ENCODE peak calls at places on chromosomes 11 and 22, in eight cellular contexts. V, D, W, K, M, I, H and Z are unnamed samples.

GRCh38 chr11:119673389-119674336 is 55.3 kb downstream of the NECTIN1 start:
- DNase-seq in W (no peak), M (no peak), I (no peak), V (no peak), D (no peak), H (no peak), K (no peak), Z (no peak)

GRCh38 chr11:112017538-112017937 is 7.7 kb upstream of the DLAT start:
- DNase-seq in I (peak), K (peak), H (no peak), M (no peak), D (peak), W (no peak), V (no peak), Z (no peak)

GRCh38 chr11:102426000-102426399 is 26.6 kb downstream of the TMEM123 start:
- DNase-seq in V (no peak), H (no peak), I (no peak), M (no peak), W (no peak), D (no peak), K (no peak), Z (no peak)

GRCh38 chr11:133064152-133064877 is 468.0 kb downstream of the OPCML start:
- DNase-seq in D (no peak), H (peak), V (peak), K (peak), I (peak), M (peak), W (no peak), Z (peak)

GRCh38 chr11:71343828-71344400 is 91.5 kb upstream of the SHANK2 start:
- DNase-seq in V (no peak), H (no peak), D (no peak), K (no peak), M (no peak), I (no peak), W (no peak), Z (no peak)

GRCh38 chr11:59960502-59961381 is 3.1 kb upstream of the OOSP4A start:
- DNase-seq in I (no peak), H (no peak), D (no peak), K (no peak), W (no peak), V (no peak), M (no peak), Z (no peak)

GRCh38 chr11:859394-860131 is 16.9 kb downstream of the TSPAN4 start:
- DNase-seq in D (peak), W (peak), K (peak), I (peak), V (peak), H (peak), M (no peak), Z (peak)

GRCh38 chr11:9461760-9462134 is 935 bp downstream of the ZNF143 start:
- DNase-seq in K (peak), I (peak), V (no peak), H (no peak), D (peak), W (no peak), M (no peak), Z (no peak)

GRCh38 chr22:37428649-37429586 is 1.6 kb upstream of the ELFN2 start:
- DNase-seq in K (peak), W (no peak), M (peak), D (no peak), V (peak), I (peak), H (no peak), Z (peak)

GRCh38 chr11:11536650-11537049 is 85.2 kb downstream of the GALNT18 start:
- DNase-seq in H (no peak), I (no peak), M (no peak), K (no peak), D (no peak), V (peak), W (no peak), Z (no peak)
- TF ChIP-seq CTCF in H (no peak), I (no peak), M (no peak), K (no peak), D (no peak), V (no peak), W (no peak), Z (no peak)

DNA sequence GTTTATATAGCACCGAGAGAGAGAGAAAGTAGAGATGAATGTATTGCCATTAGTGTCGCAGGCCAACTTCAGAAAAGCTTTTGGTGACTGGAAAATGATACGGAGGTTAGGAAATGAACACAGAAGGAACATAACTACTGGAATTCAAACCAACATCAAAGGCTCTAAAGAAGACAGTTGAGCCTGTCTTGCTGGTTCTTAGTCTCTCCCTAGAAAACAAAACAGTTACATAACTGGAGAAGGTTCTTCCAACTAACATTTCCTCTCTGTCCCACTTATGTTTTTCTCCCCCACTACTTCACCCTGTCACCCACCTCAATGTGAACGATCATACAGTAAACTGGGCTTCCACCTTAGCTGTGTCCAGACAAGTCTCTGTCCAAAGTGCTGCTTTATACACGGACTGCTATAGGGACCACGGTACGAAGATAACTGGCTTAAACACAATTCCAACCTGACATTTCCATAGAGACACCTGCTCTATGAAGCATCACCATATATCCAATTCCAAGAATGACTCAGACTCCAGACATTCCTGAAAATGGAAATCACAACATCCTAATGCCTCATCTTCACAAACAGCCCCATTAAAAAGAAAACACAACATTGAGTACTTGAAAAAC is 85.2 kb upstream of the ARHGAP32 start:
- DNase-seq in W (no peak), I (no peak), M (no peak), D (peak), H (no peak), V (no peak), K (no peak), Z (no peak)
- H3K4me3 ChIP-seq in W (no peak), I (no peak), M (peak), D (no peak), H (no peak), V (no peak), K (no peak), Z (no peak)

GRCh38 chr11:125164422-125165110 is at the start of gene PKNOX2:
- DNase-seq in M (peak), W (no peak), V (peak), D (peak), I (peak), K (peak), H (peak), Z (peak)
- TF ChIP-seq CTCF in M (peak), W (peak), V (peak), D (peak), I (peak), K (peak), H (peak), Z (peak)

GRCh38 chr22:45268958-45269844 is 15.5 kb upstream of the UPK3A start:
- DNase-seq in D (peak), V (peak), K (peak), H (peak), W (no peak), M (peak), I (peak), Z (no peak)
- H3K4me3 ChIP-seq in D (peak), V (peak), K (peak), H (peak), W (peak), M (peak), I (peak), Z (peak)

DNA sequence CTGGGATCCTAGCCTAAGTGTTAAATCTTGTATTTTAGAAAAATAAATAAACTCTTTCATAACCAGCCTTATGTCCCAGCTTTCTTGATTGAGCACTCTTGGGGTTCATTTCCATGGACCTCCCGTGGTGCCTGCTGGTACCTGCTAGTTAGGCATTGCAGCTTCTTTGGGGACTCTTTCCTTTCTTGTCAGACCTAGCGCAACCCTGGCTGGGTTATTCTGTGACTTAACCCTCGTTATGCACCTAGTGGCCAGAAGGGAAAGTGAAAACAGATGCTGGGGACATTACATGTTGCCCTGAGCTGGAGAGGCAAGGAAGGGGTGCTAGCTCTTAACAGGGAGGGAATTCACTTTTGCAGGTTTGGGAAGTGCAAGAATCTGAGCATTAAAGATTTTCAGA is 46.8 kb downstream of the APIP start:
- DNase-seq in D (no peak), I (peak), V (no peak), K (no peak), M (peak), H (no peak), W (no peak), Z (no peak)
- TF ChIP-seq CTCF in D (no peak), I (peak), V (no peak), K (peak), M (peak), H (no peak), W (peak), Z (peak)

GRCh38 chr11:129374081-129374992 is 1.3 kb upstream of the BARX2 start:
- DNase-seq in K (no peak), W (no peak), I (no peak), H (no peak), M (peak), V (no peak), D (no peak), Z (no peak)

GRCh38 chr11:129375731-129376657 is at the start of gene BARX2:
- DNase-seq in H (no peak), I (peak), W (peak), M (peak), V (peak), D (peak), K (peak), Z (peak)

GRCh38 chr11:129377739-129378138 is 2.1 kb downstream of the BARX2 start:
- DNase-seq in I (no peak), M (no peak), D (peak), K (no peak), V (no peak), H (no peak), W (no peak), Z (no peak)

GRCh38 chr11:129374993-129375721 is 491 bp upstream of the BARX2 start:
- DNase-seq in K (no peak), W (no peak), H (no peak), V (peak), D (peak), I (no peak), M (peak), Z (no peak)

GRCh38 chr11:129376658-129377341 is 1.2 kb downstream of the BARX2 start:
- DNase-seq in H (no peak), M (no peak), V (no peak), W (no peak), K (no peak), I (no peak), D (no peak), Z (no peak)
- H3K4me3 ChIP-seq in H (no peak), M (peak), V (no peak), W (no peak), K (no peak), I (no peak), D (peak), Z (no peak)

GRCh38 chr11:61771195-61771894 is 18.9 kb downstream of the MYRF start:
- DNase-seq in D (no peak), I (no peak), W (no peak), V (no peak), K (no peak), H (no peak), M (no peak), Z (no peak)

GRCh38 chr11:61768376-61769076 is 16.1 kb downstream of the MYRF start:
- DNase-seq in V (no peak), K (no peak), W (no peak), I (no peak), D (no peak), H (no peak), M (no peak), Z (no peak)

GRCh38 chr11:61769946-61770683 is 17.7 kb downstream of the MYRF start:
- DNase-seq in I (no peak), D (no peak), W (no peak), K (no peak), H (no peak), M (no peak), V (no peak), Z (no peak)

GRCh38 chr11:61771995-61772455 is 19.6 kb downstream of the MYRF start:
- DNase-seq in W (no peak), M (peak), K (no peak), I (no peak), V (no peak), H (no peak), D (no peak), Z (no peak)

GRCh38 chr11:61769169-61769920 is 16.9 kb downstream of the MYRF start:
- DNase-seq in M (peak), D (no peak), I (peak), K (peak), W (no peak), H (no peak), V (no peak), Z (no peak)
- TF ChIP-seq CTCF in M (peak), D (no peak), I (peak), K (peak), W (peak), H (no peak), V (no peak), Z (peak)

DNA sequence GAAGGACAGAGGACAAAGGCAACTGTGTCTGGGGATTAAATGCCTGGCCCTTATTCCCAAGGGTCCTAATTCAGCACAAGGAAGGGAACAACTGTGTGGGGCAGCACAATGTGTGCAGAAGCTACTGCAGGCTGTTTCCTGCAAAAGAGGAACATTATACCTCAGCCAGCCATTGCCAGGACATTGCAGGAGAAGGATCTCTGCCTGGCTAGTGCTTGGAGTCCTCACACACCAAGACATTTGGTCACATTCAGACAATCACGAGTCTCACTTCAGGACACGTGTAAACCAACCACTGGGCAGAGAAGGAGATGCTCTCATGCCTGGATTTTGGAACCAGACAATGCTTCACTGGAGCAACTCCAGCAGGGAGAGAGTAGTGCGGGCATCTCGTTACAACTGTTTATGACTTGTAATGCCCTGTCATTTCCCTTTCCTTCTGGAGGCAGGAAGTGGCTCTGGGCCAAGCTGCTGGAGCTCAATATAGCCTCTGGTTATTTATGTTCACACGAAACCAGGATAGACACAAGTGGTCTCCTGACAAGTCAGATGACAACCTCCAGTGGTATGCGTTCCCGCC is 23.9 kb upstream of the ZC3H12C start:
- DNase-seq in W (no peak), H (peak), K (peak), D (peak), V (peak), I (peak), M (no peak), Z (no peak)
- H3K4me3 ChIP-seq in W (no peak), H (no peak), K (no peak), D (no peak), V (no peak), I (no peak), M (no peak), Z (no peak)